ENCODE peak calls at places on chromosomes 13 and 19, in ten cellular contexts. Q is pulmonary artery endothelial cell, K is activated T-helper 1 cell treated with Interleukin-2 at 50 U/mL for 16 hours, T is COR-L47, D is hypothalamus, Y is MV-4-11, V is uterus, M is HT1080, G is PC-9, P is HCT116. R is an unnamed sample.

GRCh38 chr19:42293539-42293938 is 8.4 kb upstream of the PRR19 start:
- DNase-seq in G (no peak), Y (no peak), D (no peak), K (no peak), V (no peak), M (no peak), T (no peak), Q (no peak), P (no peak), R (no peak)

GRCh38 chr13:47708386-47708785 is 292.7 kb downstream of the SUCLA2 start:
- DNase-seq in Y (no peak), M (peak), V (no peak), G (peak), P (no peak), D (no peak), K (no peak), T (no peak), Q (no peak), R (peak)

GRCh38 chr19:51259348-51260245 is 8.7 kb downstream of the SIGLECL1 start:
- DNase-seq in K (no peak), Y (peak), M (peak), V (no peak), T (peak), P (peak), Q (no peak), D (no peak), G (no peak), R (no peak)

GRCh38 chr19:18589380-18590272 is 1.0 kb downstream of the REX1BD start:
- DNase-seq in K (peak), P (peak), V (peak), D (peak), Y (peak), M (peak), Q (no peak), G (peak), T (peak), R (no peak)

GRCh38 chr19:4609878-4610511 is 29.3 kb upstream of the TNFAIP8L1 start:
- DNase-seq in K (no peak), Y (peak), G (no peak), T (peak), V (no peak), D (peak), Q (no peak), P (no peak), M (no peak), R (no peak)

GRCh38 chr13:55244991-55245644 is 1895.6 kb upstream of the PRR20A start:
- DNase-seq in K (no peak), Q (no peak), P (no peak), Y (no peak), V (no peak), D (no peak), G (no peak), T (peak), M (peak), R (no peak)

GRCh38 chr19:56994251-56995017 is 125.4 kb upstream of the USP29 start:
- DNase-seq in Y (no peak), Q (no peak), V (no peak), G (no peak), D (no peak), K (no peak), M (no peak), P (no peak), T (no peak), R (no peak)

GRCh38 chr19:58401825-58402433 is 6.5 kb downstream of the RNF225 start:
- DNase-seq in D (no peak), T (no peak), P (no peak), K (no peak), G (no peak), M (no peak), Q (no peak), V (no peak), Y (no peak), R (no peak)

GRCh38 chr13:73162912-73163911 is 104.4 kb downstream of the KLF5 start:
- DNase-seq in M (peak), Y (no peak), G (peak), V (no peak), Q (no peak), K (no peak), D (no peak), T (no peak), P (peak), R (no peak)

GRCh38 chr19:10764340-10764894 is 46.5 kb downstream of the DNM2 start:
- DNase-seq in G (peak), P (no peak), D (no peak), T (no peak), K (no peak), V (no peak), Q (no peak), Y (no peak), M (no peak), R (no peak)

GRCh38 chr19:41701401-41702075 is 6.9 kb upstream of the CEACAM5 start:
- DNase-seq in K (no peak), Y (peak), T (peak), M (no peak), Q (no peak), P (no peak), G (no peak), D (no peak), V (no peak), R (no peak)

GRCh38 chr13:78437781-78438180 is 165.6 kb downstream of the POU4F1 start:
- DNase-seq in Y (no peak), G (no peak), V (no peak), K (no peak), T (no peak), D (no peak), Q (no peak), M (no peak), P (no peak), R (no peak)

GRCh38 chr13:49303533-49304252 is 56.0 kb downstream of the CDADC1 start:
- DNase-seq in T (no peak), D (peak), P (no peak), G (no peak), K (no peak), M (peak), Q (no peak), Y (no peak), V (no peak), R (no peak)

GRCh38 chr19:19154768-19155494 is 15.1 kb downstream of the MEF2B start:
- DNase-seq in P (no peak), M (no peak), Q (no peak), G (no peak), Y (no peak), K (no peak), V (no peak), D (no peak), T (no peak), R (no peak)

GRCh38 chr13:86298741-86299140 is 499.5 kb upstream of the SLITRK6 start:
- DNase-seq in T (no peak), Y (no peak), G (no peak), M (no peak), D (no peak), Q (no peak), P (no peak), K (no peak), V (no peak), R (no peak)

GRCh38 chr13:110505594-110505993 is 55.9 kb downstream of the RAB20 start:
- DNase-seq in M (no peak), D (no peak), K (no peak), P (no peak), Q (no peak), V (no peak), Y (no peak), T (no peak), G (no peak), R (no peak)

GRCh38 chr19:50495020-50495531 is 15.9 kb downstream of the JOSD2 start:
- DNase-seq in K (no peak), M (no peak), V (no peak), G (no peak), P (no peak), Q (no peak), T (no peak), Y (no peak), D (no peak), R (no peak)

GRCh38 chr13:94997126-94997525 is 284.8 kb upstream of the SOX21 start:
- DNase-seq in V (no peak), D (no peak), P (no peak), Q (no peak), M (no peak), K (no peak), G (no peak), T (no peak), Y (no peak), R (no peak)

GRCh38 chr13:20425819-20426219 is 99.8 kb downstream of the CRYL1 start:
- DNase-seq in D (no peak), T (no peak), V (no peak), P (no peak), K (no peak), G (peak), Q (no peak), Y (no peak), M (no peak), R (no peak)

GRCh38 chr13:113915012-113915763 is 51.3 kb upstream of the GAS6 start:
- DNase-seq in T (no peak), V (peak), Y (peak), G (no peak), M (no peak), D (no peak), P (no peak), Q (no peak), K (no peak), R (no peak)

GRCh38 chr19:7478173-7478842 is 10.5 kb downstream of the PEX11G start:
- DNase-seq in Q (no peak), D (no peak), V (no peak), K (no peak), M (no peak), T (no peak), Y (no peak), P (no peak), G (no peak), R (no peak)

GRCh38 chr13:112928958-112929777 is 39.8 kb upstream of the MCF2L start:
- DNase-seq in D (no peak), M (no peak), Q (no peak), T (peak), P (no peak), V (no peak), K (no peak), Y (peak), G (no peak), R (no peak)

R was measured in GM04504.